ENCODE peak calls at places on chromosome 9, in eight cellular contexts. F is globus pallidus; R is lung microvascular endothelial cell; N is heart right ventricle; A is upper lobe of left lung; V is activated T-cell treated with anti-CD3 and anti-CD28 coated beads for 24 hours; I is CD8-positive, alpha-beta memory T cell; T is OCI-M1. K is an unnamed sample.

GRCh38 chr9:87606921-87607521 is 109.4 kb downstream of the DAPK1 start:
- DNase-seq in F (no peak), R (peak; percentile 20), N (no peak), A (no peak), V (no peak), I (no peak), T (no peak), K (peak; percentile 77)

GRCh38 chr9:5909999-5910398 is 19.3 kb downstream of the MLANA start:
- DNase-seq in F (no peak), R (no peak), N (no peak), A (no peak), V (no peak), I (no peak), T (no peak), K (no peak)

GRCh38 chr9:5714501-5715401 is 85.8 kb downstream of the RIC1 start:
- DNase-seq in F (no peak), R (peak; percentile 14), N (no peak), A (no peak), V (no peak), I (no peak), T (peak; percentile 97), K (peak; percentile 56)

GRCh38 chr9:128118971-128119665 is 8.4 kb downstream of the PTGES2 start:
- DNase-seq in F (no peak), R (no peak), N (no peak), A (no peak), V (no peak), I (no peak), T (no peak), K (no peak)

GRCh38 chr9:738209-738915 is 103.1 kb upstream of the DMRT1 start:
- DNase-seq in F (no peak), R (peak; percentile 40), N (peak; percentile 42), A (peak; percentile 80), V (no peak), I (no peak), T (no peak), K (peak; percentile 28)

GRCh38 chr9:119698535-119698934 is 329.3 kb upstream of the BRINP1 start:
- DNase-seq in F (no peak), R (no peak), N (no peak), A (no peak), V (no peak), I (no peak), T (no peak), K (no peak)

GRCh38 chr9:134570726-134571325 is 70.8 kb upstream of the COL5A1 start:
- DNase-seq in F (no peak), R (no peak), N (no peak), A (peak; percentile 14), V (no peak), I (no peak), T (no peak), K (no peak)

GRCh38 chr9:17906841-17907779 is 328.2 kb downstream of the SH3GL2 start:
- DNase-seq in F (no peak), R (no peak), N (peak; percentile 8), A (no peak), V (no peak), I (no peak), T (no peak), K (no peak)

GRCh38 chr9:92974161-92974661 is 26.9 kb downstream of the FGD3 start:
- DNase-seq in F (no peak), R (no peak), N (no peak), A (no peak), V (no peak), I (no peak), T (no peak), K (no peak)

K was measured in dermis blood vessel endothelial cell.